ENCODE peak calls at places on chromosomes 5 and 9, in nine cellular contexts. One of them, this sample, is unnamed.

GRCh38 chr5:51696122-51696521 is 312.9 kb downstream of the ISL1 start:
- DNase-seq in mucosa of gallbladder: no peak
- DNase-seq in neural crest cell: no peak
- DNase-seq in C1 segment of cervical spinal cord: no peak
- DNase-seq in keratinocyte: no peak
- DNase-seq in WTC11: no peak
- DNase-seq in HFFc6: no peak
- DNase-seq in foreskin fibroblast: no peak
- DNase-seq in hepatocyte: no peak
- DNase-seq in this sample: no peak

GRCh38 chr9:95821999-95822398 is 53.5 kb upstream of the ERCC6L2 start:
- DNase-seq in mucosa of gallbladder: no peak
- DNase-seq in neural crest cell: no peak
- DNase-seq in C1 segment of cervical spinal cord: no peak
- DNase-seq in keratinocyte: no peak
- DNase-seq in WTC11: no peak
- DNase-seq in HFFc6: no peak
- DNase-seq in foreskin fibroblast: no peak
- DNase-seq in hepatocyte: no peak
- DNase-seq in this sample: no peak

GRCh38 chr5:175517824-175518450 is 39.6 kb downstream of the SFXN1 start:
- DNase-seq in mucosa of gallbladder: no peak
- DNase-seq in neural crest cell: no peak
- DNase-seq in C1 segment of cervical spinal cord: no peak
- DNase-seq in keratinocyte: no peak
- DNase-seq in WTC11: no peak
- DNase-seq in HFFc6: peak
- DNase-seq in foreskin fibroblast: no peak
- DNase-seq in hepatocyte: peak
- DNase-seq in this sample: no peak

GRCh38 chr5:171644536-171644935 is 141.1 kb upstream of the SMIM23 start:
- DNase-seq in mucosa of gallbladder: no peak
- DNase-seq in neural crest cell: no peak
- DNase-seq in C1 segment of cervical spinal cord: no peak
- DNase-seq in keratinocyte: no peak
- DNase-seq in WTC11: no peak
- DNase-seq in HFFc6: no peak
- DNase-seq in foreskin fibroblast: peak
- DNase-seq in hepatocyte: peak
- DNase-seq in this sample: no peak

GRCh38 chr9:89418112-89418872 is 79.6 kb downstream of the SEMA4D start:
- DNase-seq in mucosa of gallbladder: no peak
- DNase-seq in neural crest cell: no peak
- DNase-seq in C1 segment of cervical spinal cord: no peak
- DNase-seq in keratinocyte: no peak
- DNase-seq in WTC11: no peak
- DNase-seq in HFFc6: no peak
- DNase-seq in foreskin fibroblast: no peak
- DNase-seq in hepatocyte: no peak
- DNase-seq in this sample: no peak

GRCh38 chr9:121424024-121424432 is 54.0 kb upstream of the STOM start:
- DNase-seq in mucosa of gallbladder: no peak
- DNase-seq in neural crest cell: no peak
- DNase-seq in C1 segment of cervical spinal cord: no peak
- DNase-seq in keratinocyte: no peak
- DNase-seq in WTC11: no peak
- DNase-seq in HFFc6: no peak
- DNase-seq in foreskin fibroblast: no peak
- DNase-seq in hepatocyte: no peak
- DNase-seq in this sample: no peak

GRCh38 chr5:62017092-62017491 is 288.9 kb upstream of the KIF2A start:
- DNase-seq in mucosa of gallbladder: no peak
- DNase-seq in neural crest cell: no peak
- DNase-seq in C1 segment of cervical spinal cord: no peak
- DNase-seq in keratinocyte: no peak
- DNase-seq in WTC11: no peak
- DNase-seq in HFFc6: no peak
- DNase-seq in foreskin fibroblast: no peak
- DNase-seq in hepatocyte: no peak
- DNase-seq in this sample: no peak

GRCh38 chr9:6498982-6499381 is 86.0 kb downstream of the UHRF2 start:
- DNase-seq in mucosa of gallbladder: no peak
- DNase-seq in neural crest cell: no peak
- DNase-seq in C1 segment of cervical spinal cord: no peak
- DNase-seq in keratinocyte: no peak
- DNase-seq in WTC11: no peak
- DNase-seq in HFFc6: peak
- DNase-seq in foreskin fibroblast: peak
- DNase-seq in hepatocyte: no peak
- DNase-seq in this sample: no peak

GRCh38 chr5:61450170-61450815 is 118.2 kb downstream of the ZSWIM6 start:
- DNase-seq in mucosa of gallbladder: peak
- DNase-seq in neural crest cell: no peak
- DNase-seq in C1 segment of cervical spinal cord: no peak
- DNase-seq in keratinocyte: peak
- DNase-seq in WTC11: no peak
- DNase-seq in HFFc6: peak
- DNase-seq in foreskin fibroblast: peak
- DNase-seq in hepatocyte: peak
- DNase-seq in this sample: no peak

GRCh38 chr9:347667-348292 is 133.1 kb downstream of the DOCK8 start:
- DNase-seq in mucosa of gallbladder: no peak
- DNase-seq in neural crest cell: no peak
- DNase-seq in C1 segment of cervical spinal cord: no peak
- DNase-seq in keratinocyte: peak
- DNase-seq in WTC11: no peak
- DNase-seq in HFFc6: peak
- DNase-seq in foreskin fibroblast: peak
- DNase-seq in hepatocyte: peak
- DNase-seq in this sample: peak

GRCh38 chr9:129408535-129409215 is 212.2 kb downstream of the C9orf50 start:
- DNase-seq in mucosa of gallbladder: peak
- DNase-seq in neural crest cell: no peak
- DNase-seq in C1 segment of cervical spinal cord: no peak
- DNase-seq in keratinocyte: no peak
- DNase-seq in WTC11: no peak
- DNase-seq in HFFc6: no peak
- DNase-seq in foreskin fibroblast: no peak
- DNase-seq in hepatocyte: peak
- DNase-seq in this sample: no peak

GRCh38 chr9:114314256-114314867 is 8.5 kb upstream of the ORM1 start:
- DNase-seq in mucosa of gallbladder: no peak
- DNase-seq in neural crest cell: no peak
- DNase-seq in C1 segment of cervical spinal cord: no peak
- DNase-seq in keratinocyte: peak
- DNase-seq in WTC11: no peak
- DNase-seq in HFFc6: no peak
- DNase-seq in foreskin fibroblast: no peak
- DNase-seq in hepatocyte: no peak
- DNase-seq in this sample: no peak

GRCh38 chr5:126373621-126374416 is 49.4 kb upstream of the GRAMD2B start:
- DNase-seq in mucosa of gallbladder: no peak
- DNase-seq in neural crest cell: no peak
- DNase-seq in C1 segment of cervical spinal cord: no peak
- DNase-seq in keratinocyte: no peak
- DNase-seq in WTC11: no peak
- DNase-seq in HFFc6: peak
- DNase-seq in foreskin fibroblast: no peak
- DNase-seq in hepatocyte: no peak
- DNase-seq in this sample: no peak

GRCh38 chr5:56950626-56951130 is 1.2 kb downstream of the MIER3 start:
- DNase-seq in mucosa of gallbladder: peak
- DNase-seq in neural crest cell: peak
- DNase-seq in C1 segment of cervical spinal cord: peak
- DNase-seq in keratinocyte: no peak
- DNase-seq in WTC11: peak
- DNase-seq in HFFc6: peak
- DNase-seq in foreskin fibroblast: peak
- DNase-seq in hepatocyte: peak
- DNase-seq in this sample: peak

GRCh38 chr9:98930792-98931191 is 12.9 kb upstream of the COL15A1 start:
- DNase-seq in mucosa of gallbladder: no peak
- DNase-seq in neural crest cell: no peak
- DNase-seq in C1 segment of cervical spinal cord: no peak
- DNase-seq in keratinocyte: no peak
- DNase-seq in WTC11: no peak
- DNase-seq in HFFc6: no peak
- DNase-seq in foreskin fibroblast: no peak
- DNase-seq in hepatocyte: no peak
- DNase-seq in this sample: no peak

GRCh38 chr9:76316069-76316468 is 78.2 kb downstream of the RFK start:
- DNase-seq in mucosa of gallbladder: no peak
- DNase-seq in neural crest cell: no peak
- DNase-seq in C1 segment of cervical spinal cord: no peak
- DNase-seq in keratinocyte: no peak
- DNase-seq in WTC11: no peak
- DNase-seq in HFFc6: no peak
- DNase-seq in foreskin fibroblast: no peak
- DNase-seq in hepatocyte: no peak
- DNase-seq in this sample: no peak

GRCh38 chr5:20556364-20556763 is 568.4 kb upstream of the CDH18 start:
- DNase-seq in mucosa of gallbladder: no peak
- DNase-seq in neural crest cell: no peak
- DNase-seq in C1 segment of cervical spinal cord: no peak
- DNase-seq in keratinocyte: no peak
- DNase-seq in WTC11: no peak
- DNase-seq in HFFc6: no peak
- DNase-seq in foreskin fibroblast: no peak
- DNase-seq in hepatocyte: peak
- DNase-seq in this sample: no peak

GRCh38 chr5:124849774-124850173 is 103.3 kb upstream of the ZNF608 start:
- DNase-seq in mucosa of gallbladder: no peak
- DNase-seq in neural crest cell: no peak
- DNase-seq in C1 segment of cervical spinal cord: no peak
- DNase-seq in keratinocyte: no peak
- DNase-seq in WTC11: no peak
- DNase-seq in HFFc6: no peak
- DNase-seq in foreskin fibroblast: no peak
- DNase-seq in hepatocyte: no peak
- DNase-seq in this sample: no peak

GRCh38 chr5:143405063-143405746 is 1.7 kb upstream of the NR3C1 start:
- DNase-seq in mucosa of gallbladder: peak
- DNase-seq in neural crest cell: peak
- DNase-seq in C1 segment of cervical spinal cord: peak
- DNase-seq in keratinocyte: no peak
- DNase-seq in WTC11: peak
- DNase-seq in HFFc6: peak
- DNase-seq in foreskin fibroblast: peak
- DNase-seq in hepatocyte: peak
- DNase-seq in this sample: peak

GRCh38 chr5:78293856-78294249 is 645 bp downstream of the AP3B1 start:
- DNase-seq in mucosa of gallbladder: no peak
- DNase-seq in neural crest cell: no peak
- DNase-seq in C1 segment of cervical spinal cord: no peak
- DNase-seq in keratinocyte: no peak
- DNase-seq in WTC11: no peak
- DNase-seq in HFFc6: no peak
- DNase-seq in foreskin fibroblast: no peak
- DNase-seq in hepatocyte: no peak
- DNase-seq in this sample: no peak

GRCh38 chr5:116035123-116035522 is 2.9 kb downstream of the ARL14EPL start:
- DNase-seq in mucosa of gallbladder: no peak
- DNase-seq in neural crest cell: no peak
- DNase-seq in C1 segment of cervical spinal cord: no peak
- DNase-seq in keratinocyte: no peak
- DNase-seq in WTC11: no peak
- DNase-seq in HFFc6: no peak
- DNase-seq in foreskin fibroblast: no peak
- DNase-seq in hepatocyte: no peak
- DNase-seq in this sample: no peak

GRCh38 chr5:57450991-57451876 is 31.4 kb downstream of the ACTBL2 start:
- DNase-seq in mucosa of gallbladder: no peak
- DNase-seq in neural crest cell: no peak
- DNase-seq in C1 segment of cervical spinal cord: no peak
- DNase-seq in keratinocyte: no peak
- DNase-seq in WTC11: no peak
- DNase-seq in HFFc6: no peak
- DNase-seq in foreskin fibroblast: no peak
- DNase-seq in hepatocyte: no peak
- DNase-seq in this sample: no peak

GRCh38 chr9:124452326-124452725 is 2.1 kb downstream of the ADGRD2 start:
- DNase-seq in mucosa of gallbladder: no peak
- DNase-seq in neural crest cell: no peak
- DNase-seq in C1 segment of cervical spinal cord: no peak
- DNase-seq in keratinocyte: no peak
- DNase-seq in WTC11: no peak
- DNase-seq in HFFc6: no peak
- DNase-seq in foreskin fibroblast: no peak
- DNase-seq in hepatocyte: no peak
- DNase-seq in this sample: no peak

GRCh38 chr5:143399616-143400540 is 3.6 kb downstream of the NR3C1 start:
- DNase-seq in mucosa of gallbladder: no peak
- DNase-seq in neural crest cell: no peak
- DNase-seq in C1 segment of cervical spinal cord: peak
- DNase-seq in keratinocyte: no peak
- DNase-seq in WTC11: no peak
- DNase-seq in HFFc6: no peak
- DNase-seq in foreskin fibroblast: no peak
- DNase-seq in hepatocyte: no peak
- DNase-seq in this sample: no peak

GRCh38 chr5:122929001-122929400 is 83.6 kb downstream of the SNX24 start:
- DNase-seq in mucosa of gallbladder: no peak
- DNase-seq in neural crest cell: no peak
- DNase-seq in C1 segment of cervical spinal cord: no peak
- DNase-seq in keratinocyte: no peak
- DNase-seq in WTC11: no peak
- DNase-seq in HFFc6: no peak
- DNase-seq in foreskin fibroblast: no peak
- DNase-seq in hepatocyte: no peak
- DNase-seq in this sample: no peak

GRCh38 chr9:89350988-89351557 is 32.8 kb downstream of the SECISBP2 start:
- DNase-seq in mucosa of gallbladder: no peak
- DNase-seq in neural crest cell: no peak
- DNase-seq in C1 segment of cervical spinal cord: no peak
- DNase-seq in keratinocyte: no peak
- DNase-seq in WTC11: no peak
- DNase-seq in HFFc6: no peak
- DNase-seq in foreskin fibroblast: no peak
- DNase-seq in hepatocyte: no peak
- DNase-seq in this sample: no peak

GRCh38 chr5:93791520-93791972 is 50.1 kb upstream of the POU5F2 start:
- DNase-seq in mucosa of gallbladder: no peak
- DNase-seq in neural crest cell: no peak
- DNase-seq in C1 segment of cervical spinal cord: no peak
- DNase-seq in keratinocyte: no peak
- DNase-seq in WTC11: no peak
- DNase-seq in HFFc6: no peak
- DNase-seq in foreskin fibroblast: no peak
- DNase-seq in hepatocyte: peak
- DNase-seq in this sample: no peak

GRCh38 chr5:32984851-32985250 is 273.7 kb downstream of the NPR3 start:
- DNase-seq in mucosa of gallbladder: no peak
- DNase-seq in neural crest cell: no peak
- DNase-seq in C1 segment of cervical spinal cord: no peak
- DNase-seq in keratinocyte: no peak
- DNase-seq in WTC11: no peak
- DNase-seq in HFFc6: peak
- DNase-seq in foreskin fibroblast: peak
- DNase-seq in hepatocyte: no peak
- DNase-seq in this sample: no peak

GRCh38 chr9:136725612-136726011 is 13.2 kb downstream of the DIPK1B start:
- DNase-seq in mucosa of gallbladder: no peak
- DNase-seq in neural crest cell: no peak
- DNase-seq in C1 segment of cervical spinal cord: no peak
- DNase-seq in keratinocyte: no peak
- DNase-seq in WTC11: no peak
- DNase-seq in HFFc6: no peak
- DNase-seq in foreskin fibroblast: no peak
- DNase-seq in hepatocyte: peak
- DNase-seq in this sample: no peak

GRCh38 chr9:136795027-136795402 is 1.1 kb upstream of the CCDC183 start:
- DNase-seq in mucosa of gallbladder: no peak
- DNase-seq in neural crest cell: no peak
- DNase-seq in C1 segment of cervical spinal cord: no peak
- DNase-seq in keratinocyte: no peak
- DNase-seq in WTC11: no peak
- DNase-seq in HFFc6: no peak
- DNase-seq in foreskin fibroblast: no peak
- DNase-seq in hepatocyte: no peak
- DNase-seq in this sample: no peak

GRCh38 chr5:148827723-148828122 is 1.3 kb downstream of the ADRB2 start:
- DNase-seq in mucosa of gallbladder: no peak
- DNase-seq in neural crest cell: no peak
- DNase-seq in C1 segment of cervical spinal cord: no peak
- DNase-seq in keratinocyte: no peak
- DNase-seq in WTC11: no peak
- DNase-seq in HFFc6: no peak
- DNase-seq in foreskin fibroblast: no peak
- DNase-seq in hepatocyte: peak
- DNase-seq in this sample: no peak